ENCODE peak calls at places on chromosomes 4 and X, in seven cellular contexts. H is bronchial epithelial cell; U is NCI-H1105; N is NCI-H1436; R is glomerular endothelial cell; I is activated T-cell treated with anti-CD3 and anti-CD28 coated beads, Interleukin-2, amount 50 U/mL, for 48 hours; G is A549. O is an unnamed sample.

GRCh38 chr4:15232725-15233597 is 194.9 kb upstream of the C1QTNF7 start:
- DNase-seq in R (no peak), U (no peak), H (peak), I (peak), N (no peak), G (no peak), O (peak)

GRCh38 chrX:39551748-39552147 is 546.0 kb downstream of the BCOR start:
- DNase-seq in H (peak), N (no peak), G (no peak), I (no peak), U (no peak), R (no peak), O (no peak)

GRCh38 chr4:74675673-74676279 is 118.5 kb downstream of the BTC start:
- DNase-seq in G (peak), R (peak), N (peak), U (peak), H (peak), I (no peak), O (no peak)

GRCh38 chrX:47483310-47484268 is 567 bp upstream of the ZNF41 start:
- DNase-seq in R (no peak), N (no peak), G (no peak), H (no peak), U (no peak), I (no peak), O (no peak)

GRCh38 chrX:74423289-74423985 is 2.1 kb downstream of the SLC16A2 start:
- DNase-seq in N (no peak), I (no peak), G (no peak), R (no peak), H (no peak), U (no peak), O (no peak)

GRCh38 chrX:93977641-93978040 is 303.6 kb downstream of the FAM133A start:
- DNase-seq in H (peak), R (no peak), G (no peak), U (no peak), N (no peak), I (no peak), O (no peak)

GRCh38 chr4:7415927-7416686 is 18.6 kb downstream of the PSAPL1 start:
- DNase-seq in U (no peak), N (no peak), R (no peak), I (no peak), H (no peak), G (no peak), O (no peak)

GRCh38 chrX:148874621-148875020 is 374.2 kb downstream of the AFF2 start:
- DNase-seq in H (no peak), G (no peak), N (no peak), R (no peak), I (no peak), U (no peak), O (no peak)

GRCh38 chr4:22498866-22499265 is 17.0 kb downstream of the ADGRA3 start:
- DNase-seq in R (no peak), H (peak), U (peak), N (no peak), G (no peak), I (no peak), O (no peak)

GRCh38 chr4:165208741-165209388 is 1.5 kb downstream of the KLHL2 start:
- DNase-seq in R (no peak), U (peak), G (no peak), N (no peak), I (peak), H (no peak), O (no peak)

GRCh38 chrX:19198448-19198847 is 76.2 kb upstream of the ADGRG2 start:
- DNase-seq in R (no peak), U (no peak), I (no peak), H (no peak), G (no peak), N (no peak), O (no peak)

GRCh38 chr4:7779194-7779768 is 160.4 kb downstream of the AFAP1 start:
- DNase-seq in R (no peak), U (no peak), G (no peak), H (no peak), N (no peak), I (no peak), O (no peak)

GRCh38 chr4:54065282-54066087 is 1.1 kb upstream of the CHIC2 start:
- DNase-seq in U (no peak), I (no peak), N (no peak), R (no peak), H (peak), G (no peak), O (no peak)

GRCh38 chr4:85964298-85964697 is 395.6 kb downstream of the MAPK10 start:
- DNase-seq in I (no peak), R (no peak), G (no peak), N (no peak), H (no peak), U (no peak), O (no peak)

GRCh38 chrX:57286507-57287251 is at the start of gene FAAH2:
- DNase-seq in G (peak), I (peak), U (peak), H (peak), R (no peak), N (peak), O (peak)

GRCh38 chr4:74734995-74735394 is 59.3 kb downstream of the BTC start:
- DNase-seq in R (no peak), H (no peak), U (no peak), I (no peak), G (no peak), N (no peak), O (no peak)